ENCODE peak calls at places on chromosomes 5 and 9, in nine cellular contexts. V, E, I, D, A, J, T, M and F are unnamed samples.

GRCh38 chr5:10145922-10146321 is 103.8 kb downstream of the ATPSCKMT start:
- DNase-seq in V (no peak), E (peak), I (peak), D (no peak), A (peak), J (no peak), T (peak), M (no peak), F (no peak)

GRCh38 chr5:97635553-97635952 is 452.5 kb upstream of the RIOK2 start:
- DNase-seq in V (no peak), E (peak), I (no peak), D (no peak), A (no peak), J (no peak), T (no peak), M (no peak), F (no peak)

GRCh38 chr5:119243888-119244287 is 111.9 kb upstream of the TNFAIP8 start:
- DNase-seq in V (no peak), E (no peak), I (no peak), D (no peak), A (no peak), J (no peak), T (no peak), M (no peak), F (no peak)

GRCh38 chr5:411728-412127 is 31.2 kb upstream of the EXOC3 start:
- DNase-seq in V (peak), E (no peak), I (no peak), D (no peak), A (no peak), J (no peak), T (no peak), M (peak), F (peak)

GRCh38 chr5:129899454-129899853 is 4.8 kb upstream of the CHSY3 start:
- DNase-seq in V (no peak), E (no peak), I (peak), D (no peak), A (peak), J (no peak), T (no peak), M (no peak), F (no peak)

GRCh38 chr5:145996135-145996534 is 59.8 kb downstream of the SH3RF2 start:
- DNase-seq in V (no peak), E (no peak), I (no peak), D (no peak), A (no peak), J (no peak), T (no peak), M (no peak), F (no peak)

GRCh38 chr5:83654427-83654994 is 66.1 kb downstream of the HAPLN1 start:
- DNase-seq in V (no peak), E (peak), I (no peak), D (no peak), A (peak), J (no peak), T (peak), M (no peak), F (no peak)

GRCh38 chr5:64939772-64940510 is 171.2 kb downstream of the CWC27 start:
- DNase-seq in V (peak), E (no peak), I (peak), D (peak), A (peak), J (peak), T (no peak), M (peak), F (peak)

GRCh38 chr5:88769165-88769564 is 113.8 kb downstream of the MEF2C start:
- DNase-seq in V (no peak), E (no peak), I (no peak), D (no peak), A (no peak), J (no peak), T (peak), M (no peak), F (no peak)

GRCh38 chr5:10307206-10308148 is at the start of gene CMBL:
- DNase-seq in V (peak), E (peak), I (peak), D (peak), A (peak), J (peak), T (peak), M (peak), F (peak)

GRCh38 chr5:74386571-74387334 is 253.8 kb downstream of the ENC1 start:
- DNase-seq in V (no peak), E (no peak), I (no peak), D (no peak), A (peak), J (no peak), T (peak), M (no peak), F (no peak)

GRCh38 chr9:113541019-113541900 is 77.7 kb downstream of the RGS3 start:
- DNase-seq in V (no peak), E (no peak), I (peak), D (peak), A (peak), J (no peak), T (peak), M (peak), F (peak)

GRCh38 chr5:38697013-38697412 is 140.6 kb upstream of the LIFR start:
- DNase-seq in V (no peak), E (no peak), I (no peak), D (no peak), A (no peak), J (no peak), T (peak), M (no peak), F (no peak)

GRCh38 chr9:96331236-96331947 is 29.4 kb upstream of the HSD17B3 start:
- DNase-seq in V (no peak), E (no peak), I (no peak), D (no peak), A (no peak), J (no peak), T (peak), M (no peak), F (no peak)

GRCh38 chr9:137237759-137238726 is 3.0 kb upstream of the TUBB4B start:
- DNase-seq in V (no peak), E (no peak), I (no peak), D (no peak), A (no peak), J (no peak), T (no peak), M (no peak), F (no peak)

GRCh38 chr9:34691556-34691955 is 480 bp upstream of the CCL19 start:
- DNase-seq in V (no peak), E (no peak), I (no peak), D (no peak), A (no peak), J (no peak), T (no peak), M (no peak), F (no peak)

GRCh38 chr9:120394058-120394669 is 185.8 kb downstream of the CDK5RAP2 start:
- DNase-seq in V (no peak), E (no peak), I (peak), D (no peak), A (peak), J (no peak), T (peak), M (no peak), F (no peak)

GRCh38 chr9:113649054-113649453 is 185.5 kb downstream of the RGS3 start:
- DNase-seq in V (peak), E (no peak), I (peak), D (peak), A (no peak), J (peak), T (no peak), M (no peak), F (no peak)

GRCh38 chr9:131409458-131409992 is 15.6 kb downstream of the PRRC2B start:
- DNase-seq in V (no peak), E (no peak), I (no peak), D (no peak), A (no peak), J (no peak), T (no peak), M (no peak), F (no peak)

GRCh38 chr5:131256507-131256823 is 7.4 kb upstream of the CDC42SE2 start:
- DNase-seq in V (no peak), E (no peak), I (no peak), D (no peak), A (no peak), J (no peak), T (no peak), M (no peak), F (no peak)

GRCh38 chr9:34984049-34984448 is 5.5 kb upstream of the DNAJB5 start:
- DNase-seq in V (no peak), E (peak), I (peak), D (no peak), A (peak), J (no peak), T (no peak), M (peak), F (no peak)

GRCh38 chr9:111598730-111599091 is 736 bp downstream of the PTGR1 start:
- DNase-seq in V (peak), E (no peak), I (peak), D (peak), A (peak), J (peak), T (peak), M (peak), F (peak)

GRCh38 chr5:120817044-120817985 is 353.2 kb downstream of the PRR16 start:
- DNase-seq in V (no peak), E (peak), I (peak), D (no peak), A (peak), J (no peak), T (peak), M (no peak), F (peak)

GRCh38 chr5:137995077-137995746 is 37.7 kb downstream of the FAM13B start:
- DNase-seq in V (no peak), E (no peak), I (peak), D (no peak), A (peak), J (no peak), T (peak), M (no peak), F (no peak)

DNA sequence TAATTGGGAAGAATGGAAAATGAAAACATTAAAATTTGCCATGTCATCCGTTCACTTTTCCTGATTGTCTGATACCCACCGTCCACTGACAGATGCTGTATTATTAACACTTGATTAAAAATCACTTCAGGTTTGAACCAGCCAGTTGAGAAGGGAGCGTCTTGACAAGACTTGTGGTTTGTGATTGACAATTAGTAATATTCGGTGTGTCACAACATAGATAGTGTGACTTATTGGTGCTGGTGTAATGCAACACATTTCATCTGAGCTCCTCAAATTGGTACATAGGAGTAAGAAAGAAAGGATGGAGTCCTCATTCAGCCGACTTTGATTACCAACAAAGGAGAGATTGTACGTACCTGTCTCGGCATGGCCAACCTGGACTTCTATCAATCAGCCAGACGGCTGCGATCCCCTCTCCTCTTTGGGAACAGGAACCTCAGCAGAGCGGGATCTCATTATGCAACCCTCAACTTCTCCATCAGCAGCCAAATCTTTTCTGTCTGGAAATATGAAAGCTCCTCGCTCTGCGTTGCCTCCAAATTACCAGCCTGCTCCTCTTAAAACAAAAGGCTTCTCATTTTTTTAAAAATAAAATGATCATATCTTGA is 211.7 kb upstream of the MVB12B start:
- DNase-seq in V (peak), E (no peak), I (no peak), D (no peak), A (no peak), J (no peak), T (no peak), M (no peak), F (no peak)
- H3K4me3 ChIP-seq in V (no peak), E (no peak), I (no peak), D (no peak), A (no peak), J (no peak), T (no peak), M (no peak), F (no peak)

GRCh38 chr9:129459550-129460322 is 161.2 kb downstream of the C9orf50 start:
- DNase-seq in V (no peak), E (no peak), I (no peak), D (no peak), A (no peak), J (no peak), T (no peak), M (no peak), F (no peak)
- H3K4me3 ChIP-seq in V (no peak), E (no peak), I (no peak), D (no peak), A (no peak), J (no peak), T (no peak), M (peak), F (no peak)

DNA sequence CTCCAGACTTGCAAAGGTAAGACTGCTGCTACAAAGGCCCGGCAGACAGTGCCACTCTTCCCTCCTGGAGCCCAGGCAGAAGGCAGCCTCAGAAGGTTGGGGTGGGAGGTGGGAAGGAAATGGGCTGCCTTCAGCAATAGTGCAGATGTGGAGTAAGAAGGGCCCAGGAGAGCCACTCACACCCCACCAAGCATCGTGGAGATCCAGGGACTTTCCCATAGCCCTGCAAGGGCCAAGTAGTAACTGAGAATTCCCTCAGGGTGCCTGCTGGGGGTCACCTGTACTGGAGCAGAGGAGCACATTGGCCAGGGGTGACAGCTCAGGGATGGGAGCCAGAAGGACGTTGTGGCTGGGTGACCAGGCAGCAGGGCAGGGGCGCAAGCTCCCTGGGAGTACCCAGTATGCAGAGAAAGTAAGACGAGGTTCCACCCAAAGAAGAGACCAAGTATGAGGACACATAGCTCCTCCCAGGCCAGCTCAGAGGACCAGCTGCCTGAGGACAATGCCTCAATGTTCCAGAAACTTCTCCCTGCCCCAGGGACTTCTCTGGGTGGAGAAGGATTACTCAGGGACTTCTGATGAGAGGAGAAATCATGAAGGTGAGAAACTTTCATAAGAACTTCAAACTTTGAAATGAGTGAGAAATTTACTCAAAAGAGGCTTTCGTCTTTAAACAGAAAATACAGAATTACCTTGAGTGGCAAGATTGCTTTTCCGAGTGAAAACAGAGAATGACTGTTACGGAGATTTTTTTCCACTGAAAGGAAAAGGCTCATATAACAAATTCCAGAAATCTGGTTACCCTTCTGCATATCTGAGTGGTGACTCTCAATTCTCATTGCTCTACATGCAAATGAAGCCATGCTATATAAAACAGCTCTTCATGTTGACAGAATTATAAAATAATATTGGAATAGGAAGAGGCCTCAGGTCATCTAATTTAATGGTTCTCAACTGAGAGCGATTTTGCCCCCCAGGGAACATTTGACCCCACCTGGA is 87.9 kb upstream of the TRIO start:
- DNase-seq in V (no peak), E (no peak), I (peak), D (no peak), A (no peak), J (no peak), T (peak), M (no peak), F (no peak)
- H3K4me3 ChIP-seq in V (no peak), E (no peak), I (no peak), D (no peak), A (peak), J (no peak), T (no peak), M (no peak), F (no peak)

GRCh38 chr9:133535285-133535877 is 877 bp downstream of the ADAMTSL2 start:
- DNase-seq in V (no peak), E (no peak), I (no peak), D (no peak), A (no peak), J (no peak), T (no peak), M (no peak), F (no peak)
- H3K4me3 ChIP-seq in V (peak), E (no peak), I (no peak), D (peak), A (no peak), J (no peak), T (no peak), M (no peak), F (peak)

DNA sequence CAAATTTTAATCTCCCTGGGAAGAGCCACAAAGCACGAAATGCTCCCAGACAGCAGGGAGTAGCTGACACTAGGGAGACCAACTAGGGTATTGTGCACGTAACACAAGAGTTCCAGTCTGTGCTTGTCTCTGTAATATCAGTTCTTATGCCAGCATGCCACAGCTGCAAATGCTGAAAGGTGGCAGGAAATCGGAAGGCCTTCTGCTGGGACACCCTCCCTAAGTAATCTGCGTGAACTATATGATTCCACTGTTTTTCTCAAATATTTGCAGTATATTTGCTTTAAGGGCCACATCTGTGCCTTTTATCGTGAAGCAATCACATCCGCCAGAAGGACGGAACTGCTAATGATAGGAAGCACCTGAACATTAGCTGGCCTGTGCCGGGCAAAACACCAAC is 12.6 kb downstream of the VLDLR start:
- DNase-seq in V (no peak), E (no peak), I (peak), D (no peak), A (no peak), J (no peak), T (no peak), M (no peak), F (no peak)
- H3K4me3 ChIP-seq in V (no peak), E (no peak), I (peak), D (no peak), A (no peak), J (no peak), T (no peak), M (no peak), F (no peak)

DNA sequence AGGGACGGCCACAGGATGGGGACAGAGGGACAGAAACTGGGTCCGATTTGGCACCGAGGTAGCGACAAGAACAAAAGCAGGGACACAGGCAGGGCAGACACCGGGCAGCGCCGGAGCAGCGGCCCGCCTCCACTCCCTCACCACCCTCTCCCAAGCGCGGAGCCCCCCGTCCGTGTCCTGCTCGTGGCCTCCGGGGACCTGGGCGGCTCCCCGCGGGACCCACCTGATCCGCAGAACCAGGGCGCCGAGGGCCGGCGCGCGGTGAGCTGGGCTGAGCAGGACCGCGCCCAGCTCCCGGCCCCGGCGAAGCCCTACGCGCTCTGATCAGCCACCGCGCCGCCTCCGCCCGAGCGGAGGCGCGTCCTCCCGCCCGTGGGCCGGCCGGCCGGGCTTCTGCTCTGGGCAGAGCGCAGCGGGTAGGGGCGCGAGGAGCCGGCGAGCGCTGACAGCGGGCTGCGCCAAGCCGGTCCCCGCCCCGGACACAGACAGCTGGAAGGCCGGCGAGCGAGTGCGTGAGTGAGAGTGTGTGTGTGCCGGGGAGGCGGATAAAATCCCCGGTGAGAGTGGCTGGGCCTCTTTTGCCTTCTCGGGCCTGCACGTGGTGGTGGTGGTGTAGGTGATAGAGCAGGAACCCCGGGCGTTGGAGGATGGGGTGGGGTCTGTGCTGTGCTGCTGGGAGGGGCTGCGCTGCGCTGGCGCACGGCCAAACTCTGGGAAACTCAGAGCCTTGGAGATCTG is at the start of gene GGTA1:
- DNase-seq in V (peak), E (no peak), I (peak), D (peak), A (peak), J (peak), T (peak), M (peak), F (peak)
- H3K4me3 ChIP-seq in V (peak), E (no peak), I (peak), D (peak), A (peak), J (peak), T (peak), M (peak), F (peak)

GRCh38 chr5:81778642-81779041 is 27.7 kb upstream of the SSBP2 start:
- DNase-seq in V (no peak), E (peak), I (peak), D (no peak), A (peak), J (no peak), T (peak), M (no peak), F (no peak)

GRCh38 chr5:81783401-81783800 is 32.5 kb upstream of the SSBP2 start:
- DNase-seq in V (no peak), E (no peak), I (no peak), D (no peak), A (no peak), J (no peak), T (no peak), M (no peak), F (no peak)

GRCh38 chr5:81779125-81779934 is 28.4 kb upstream of the SSBP2 start:
- DNase-seq in V (peak), E (peak), I (peak), D (peak), A (peak), J (peak), T (no peak), M (peak), F (peak)

GRCh38 chr5:81782811-81783210 is 31.9 kb upstream of the SSBP2 start:
- DNase-seq in V (no peak), E (no peak), I (peak), D (no peak), A (peak), J (no peak), T (no peak), M (no peak), F (no peak)

DNA sequence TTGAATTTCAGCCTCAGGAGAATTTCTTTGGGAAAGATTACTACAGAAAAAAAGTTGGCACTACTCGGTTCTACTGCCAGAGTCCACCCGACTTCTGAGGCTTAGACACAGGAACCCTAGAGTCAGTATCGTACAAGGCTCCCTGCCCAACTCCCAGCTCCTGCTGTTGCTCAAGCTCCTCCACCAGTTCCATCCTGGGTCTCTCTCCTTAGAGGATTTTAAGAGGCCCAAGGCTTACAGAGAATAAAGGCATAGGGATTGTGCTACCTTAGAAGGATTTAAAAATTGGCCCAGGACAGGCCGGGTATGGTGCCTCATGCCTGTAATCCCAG is 29.0 kb upstream of the SSBP2 start:
- DNase-seq in V (no peak), E (no peak), I (no peak), D (no peak), A (no peak), J (no peak), T (no peak), M (no peak), F (no peak)
- H3K4me3 ChIP-seq in V (no peak), E (no peak), I (no peak), D (no peak), A (no peak), J (no peak), T (no peak), M (no peak), F (no peak)

GRCh38 chr5:139276426-139276825 is 17.1 kb upstream of the MATR3 start:
- DNase-seq in V (no peak), E (no peak), I (no peak), D (no peak), A (no peak), J (no peak), T (no peak), M (no peak), F (no peak)
- H3K4me3 ChIP-seq in V (no peak), E (peak), I (no peak), D (no peak), A (peak), J (no peak), T (peak), M (no peak), F (peak)

GRCh38 chr5:80142996-80143395 is 107.8 kb downstream of the THBS4 start:
- DNase-seq in V (no peak), E (no peak), I (no peak), D (no peak), A (no peak), J (no peak), T (no peak), M (no peak), F (no peak)
- H3K4me3 ChIP-seq in V (no peak), E (no peak), I (no peak), D (no peak), A (no peak), J (no peak), T (no peak), M (no peak), F (no peak)